ENCODE peak calls at places on chromosomes 11 and 22, in six cellular contexts. I is psoas muscle, R is NCI-H1105, N is Calu3, Y is HCT116, J is choroid plexus epithelial cell. C is an unnamed sample.

GRCh38 chr11:119319702-119320592 is 3.0 kb upstream of the MCAM start:
- DNase-seq in I (no peak), R (no peak), N (no peak), Y (no peak), J (no peak), C (no peak)

GRCh38 chr22:17868771-17869170 is 94.5 kb upstream of the BID start:
- DNase-seq in I (no peak), R (no peak), N (no peak), Y (no peak), J (no peak), C (no peak)

GRCh38 chr22:23234409-23235161 is 54.3 kb downstream of the BCR start:
- DNase-seq in I (peak; percentile 30), R (no peak), N (no peak), Y (no peak), J (no peak), C (no peak)

GRCh38 chr11:59186130-59186594 is 14.2 kb downstream of the DTX4 start:
- DNase-seq in I (no peak), R (no peak), N (peak; percentile 95), Y (peak; percentile 57), J (no peak), C (peak; percentile 14)

GRCh38 chr22:44403930-44404329 is 91.2 kb upstream of the SHISAL1 start:
- DNase-seq in I (peak; percentile 39), R (no peak), N (no peak), Y (no peak), J (no peak), C (no peak)

GRCh38 chr22:25564979-25565677 is 653 bp downstream of the GRK3 start:
- DNase-seq in I (peak; percentile 59), R (no peak), N (peak; percentile 39), Y (no peak), J (peak; percentile 7), C (no peak)

GRCh38 chr11:122910775-122911174 is 28.2 kb downstream of the JHY start:
- DNase-seq in I (no peak), R (peak; percentile 35), N (no peak), Y (peak; percentile 8), J (peak; percentile 66), C (no peak)

GRCh38 chr11:8722156-8722555 is 39.6 kb downstream of the RPL27A start:
- DNase-seq in I (no peak), R (no peak), N (no peak), Y (no peak), J (peak; percentile 74), C (no peak)

GRCh38 chr22:35352214-35353111 is 28.4 kb upstream of the HMOX1 start:
- DNase-seq in I (peak; percentile 81), R (no peak), N (peak; percentile 45), Y (no peak), J (no peak), C (no peak)

GRCh38 chr11:64052436-64052835 is 16.7 kb downstream of the FLRT1 start:
- DNase-seq in I (no peak), R (no peak), N (no peak), Y (no peak), J (no peak), C (no peak)

GRCh38 chr22:46416537-46417267 is 81.2 kb downstream of the TRMU start:
- DNase-seq in I (no peak), R (no peak), N (no peak), Y (no peak), J (no peak), C (no peak)

GRCh38 chr11:113494021-113494420 is 18.8 kb upstream of the DRD2 start:
- DNase-seq in I (no peak), R (no peak), N (no peak), Y (no peak), J (peak; percentile 10), C (no peak)

GRCh38 chr11:67031791-67032561 is 9.0 kb downstream of the SYT12 start:
- DNase-seq in I (no peak), R (no peak), N (no peak), Y (no peak), J (peak; percentile 77), C (no peak)

GRCh38 chr22:41204066-41204465 is 1.0 kb upstream of the L3MBTL2 start:
- DNase-seq in I (no peak), R (no peak), N (no peak), Y (no peak), J (no peak), C (no peak)

GRCh38 chr22:43376765-43377485 is 33.8 kb upstream of the SCUBE1 start:
- DNase-seq in I (no peak), R (no peak), N (no peak), Y (no peak), J (peak; percentile 24), C (no peak)

GRCh38 chr11:17691550-17691949 is 27.8 kb upstream of the MYOD1 start:
- DNase-seq in I (no peak), R (no peak), N (no peak), Y (no peak), J (no peak), C (no peak)

GRCh38 chr11:10414181-10414580 is 40.9 kb upstream of the AMPD3 start:
- DNase-seq in I (no peak), R (no peak), N (no peak), Y (no peak), J (no peak), C (no peak)

GRCh38 chr11:34416088-34416487 is 22.6 kb upstream of the CAT start:
- DNase-seq in I (no peak), R (no peak), N (no peak), Y (no peak), J (no peak), C (no peak)

GRCh38 chr11:110797453-110797852 is 85.2 kb upstream of the ARHGAP20 start:
- DNase-seq in I (no peak), R (no peak), N (no peak), Y (no peak), J (no peak), C (no peak)

GRCh38 chr11:93525601-93526000 is 17.6 kb downstream of the SMCO4 start:
- DNase-seq in I (peak; percentile 70), R (no peak), N (no peak), Y (no peak), J (peak; percentile 64), C (peak; percentile 27)

GRCh38 chr11:120577041-120577440 is 65.5 kb downstream of the GRIK4 start:
- DNase-seq in I (no peak), R (no peak), N (no peak), Y (no peak), J (no peak), C (no peak)

GRCh38 chr11:65110354-65110861 is 1.3 kb upstream of the TM7SF2 start:
- DNase-seq in I (peak; percentile 91), R (peak; percentile 77), N (peak; percentile 95), Y (no peak), J (peak; percentile 89), C (peak; percentile 72)

GRCh38 chr11:82765466-82766034 is 31.9 kb upstream of the FAM181B start:
- DNase-seq in I (no peak), R (no peak), N (no peak), Y (no peak), J (no peak), C (no peak)

GRCh38 chr11:1573077-1573846 is 1.2 kb upstream of the DUSP8 start:
- DNase-seq in I (no peak), R (peak; percentile 19), N (peak; percentile 54), Y (no peak), J (no peak), C (no peak)

GRCh38 chr22:21707677-21708076 is 27.9 kb downstream of the YPEL1 start:
- DNase-seq in I (no peak), R (peak; percentile 44), N (no peak), Y (no peak), J (no peak), C (no peak)

GRCh38 chr11:130112071-130112830 is 42.6 kb downstream of the APLP2 start:
- DNase-seq in I (no peak), R (no peak), N (no peak), Y (no peak), J (peak; percentile 17), C (no peak)

GRCh38 chr11:13963949-13964770 is 1.6 kb downstream of the SPON1 start:
- DNase-seq in I (no peak), R (peak; percentile 41), N (peak; percentile 14), Y (no peak), J (no peak), C (no peak)

GRCh38 chr11:86743223-86744118 is 56.9 kb upstream of the PRSS23 start:
- DNase-seq in I (peak; percentile 54), R (no peak), N (peak; percentile 60), Y (peak; percentile 95), J (peak; percentile 96), C (no peak)

GRCh38 chr22:38298312-38299000 is 18.8 kb downstream of the CSNK1E start:
- DNase-seq in I (peak; percentile 65), R (no peak), N (peak; percentile 34), Y (peak; percentile 58), J (peak; percentile 100), C (no peak)

GRCh38 chr11:25860677-25861445 is 471.1 kb upstream of the ANO3 start:
- DNase-seq in I (no peak), R (no peak), N (no peak), Y (no peak), J (peak; percentile 80), C (no peak)

GRCh38 chr11:68673291-68673930 is 10.9 kb upstream of the GAL start:
- DNase-seq in I (peak; percentile 33), R (no peak), N (no peak), Y (no peak), J (peak; percentile 19), C (no peak)

GRCh38 chr22:24435861-24436351 is 8.5 kb downstream of the ADORA2A start:
- DNase-seq in I (peak; percentile 70), R (no peak), N (no peak), Y (no peak), J (peak; percentile 40), C (no peak)

GRCh38 chr11:2804701-2805387 is 80.7 kb downstream of the CDKN1C start:
- DNase-seq in I (peak; percentile 75), R (no peak), N (no peak), Y (no peak), J (no peak), C (no peak)

GRCh38 chr11:36462321-36462720 is 47.8 kb downstream of the TRAF6 start:
- DNase-seq in I (no peak), R (no peak), N (no peak), Y (no peak), J (no peak), C (no peak)

GRCh38 chr11:125603207-125603606 is 10.6 kb downstream of the STT3A start:
- DNase-seq in I (no peak), R (no peak), N (no peak), Y (no peak), J (peak; percentile 43), C (no peak)

C was measured in NCI-H2029 treated with DMSO at 0.1 percent for 48 hours.